ENCODE peak calls at places on chromosomes 1 and 21, in seven cellular contexts. One of them, this sample, is unnamed.

GRCh38 chr1:8370046-8370881 is 52.4 kb downstream of the SLC45A1 start:
- DNase-seq in thoracic aorta: no peak
- DNase-seq in uterus: no peak
- DNase-seq in dorsolateral prefrontal cortex: no peak
- DNase-seq in pancreas: no peak
- DNase-seq in A549: no peak
- DNase-seq in OCI-LY7: no peak
- DNase-seq in this sample: no peak

GRCh38 chr1:25343872-25344271 is 5.7 kb downstream of the TMEM50A start:
- DNase-seq in dorsolateral prefrontal cortex: no peak
- DNase-seq in thoracic aorta: no peak
- DNase-seq in pancreas: no peak
- DNase-seq in OCI-LY7: no peak
- DNase-seq in A549: no peak
- DNase-seq in uterus: no peak
- DNase-seq in this sample: no peak

GRCh38 chr1:59079434-59080135 is 217.3 kb upstream of the FGGY start:
- DNase-seq in OCI-LY7: no peak
- DNase-seq in A549: no peak
- DNase-seq in uterus: no peak
- DNase-seq in pancreas: no peak
- DNase-seq in thoracic aorta: no peak
- DNase-seq in dorsolateral prefrontal cortex: no peak
- DNase-seq in this sample: no peak

GRCh38 chr1:111174070-111174469 is 26.4 kb downstream of the DENND2D start:
- DNase-seq in thoracic aorta: no peak
- DNase-seq in dorsolateral prefrontal cortex: no peak
- DNase-seq in OCI-LY7: no peak
- DNase-seq in pancreas: no peak
- DNase-seq in A549: no peak
- DNase-seq in uterus: no peak
- DNase-seq in this sample: no peak

GRCh38 chr1:221743416-221744208 is 1.7 kb upstream of the DUSP10 start:
- DNase-seq in dorsolateral prefrontal cortex: no peak
- DNase-seq in pancreas: no peak
- DNase-seq in A549: no peak
- DNase-seq in thoracic aorta: no peak
- DNase-seq in OCI-LY7: peak; percentile 13
- DNase-seq in uterus: no peak
- DNase-seq in this sample: no peak

GRCh38 chr1:81305997-81306452 is 494.7 kb upstream of the ADGRL2 start:
- DNase-seq in uterus: no peak
- DNase-seq in pancreas: no peak
- DNase-seq in OCI-LY7: no peak
- DNase-seq in A549: peak; percentile 45
- DNase-seq in thoracic aorta: no peak
- DNase-seq in dorsolateral prefrontal cortex: no peak
- DNase-seq in this sample: no peak

GRCh38 chr1:3320246-3321152 is 134.0 kb upstream of the ARHGEF16 start:
- DNase-seq in dorsolateral prefrontal cortex: no peak
- DNase-seq in A549: no peak
- DNase-seq in uterus: no peak
- DNase-seq in pancreas: peak; percentile 86
- DNase-seq in OCI-LY7: no peak
- DNase-seq in thoracic aorta: no peak
- DNase-seq in this sample: no peak

GRCh38 chr1:7581754-7582264 is 189.3 kb upstream of the VAMP3 start:
- DNase-seq in pancreas: peak; percentile 25
- DNase-seq in thoracic aorta: no peak
- DNase-seq in dorsolateral prefrontal cortex: peak; percentile 49
- DNase-seq in OCI-LY7: no peak
- DNase-seq in A549: no peak
- DNase-seq in uterus: no peak
- DNase-seq in this sample: no peak

GRCh38 chr1:88104234-88104633 is 579.8 kb upstream of the PKN2 start:
- DNase-seq in thoracic aorta: no peak
- DNase-seq in OCI-LY7: no peak
- DNase-seq in uterus: no peak
- DNase-seq in dorsolateral prefrontal cortex: no peak
- DNase-seq in pancreas: no peak
- DNase-seq in A549: no peak
- DNase-seq in this sample: peak; percentile 8

GRCh38 chr1:164641353-164641730 is 82.4 kb downstream of the PBX1 start:
- DNase-seq in thoracic aorta: no peak
- DNase-seq in uterus: peak; percentile 62
- DNase-seq in pancreas: no peak
- DNase-seq in OCI-LY7: no peak
- DNase-seq in A549: no peak
- DNase-seq in dorsolateral prefrontal cortex: no peak
- DNase-seq in this sample: no peak

GRCh38 chr1:185151215-185151614 is 5.5 kb downstream of the TRMT1L start:
- DNase-seq in A549: no peak
- DNase-seq in OCI-LY7: no peak
- DNase-seq in pancreas: no peak
- DNase-seq in dorsolateral prefrontal cortex: no peak
- DNase-seq in thoracic aorta: no peak
- DNase-seq in uterus: no peak
- DNase-seq in this sample: no peak

GRCh38 chr1:52658795-52659194 is 25.8 kb downstream of the SHISAL2A start:
- DNase-seq in OCI-LY7: no peak
- DNase-seq in uterus: no peak
- DNase-seq in thoracic aorta: no peak
- DNase-seq in dorsolateral prefrontal cortex: no peak
- DNase-seq in A549: no peak
- DNase-seq in pancreas: no peak
- DNase-seq in this sample: no peak

GRCh38 chr1:245108909-245109308 is 45.9 kb upstream of the KIF26B start:
- DNase-seq in A549: no peak
- DNase-seq in uterus: no peak
- DNase-seq in thoracic aorta: no peak
- DNase-seq in OCI-LY7: no peak
- DNase-seq in dorsolateral prefrontal cortex: no peak
- DNase-seq in pancreas: no peak
- DNase-seq in this sample: no peak

GRCh38 chr1:50417487-50417886 is 5.8 kb downstream of the DMRTA2 start:
- DNase-seq in A549: no peak
- DNase-seq in OCI-LY7: no peak
- DNase-seq in thoracic aorta: no peak
- DNase-seq in dorsolateral prefrontal cortex: no peak
- DNase-seq in pancreas: no peak
- DNase-seq in uterus: no peak
- DNase-seq in this sample: no peak

GRCh38 chr1:50414853-50415234 is 8.4 kb downstream of the DMRTA2 start:
- DNase-seq in pancreas: no peak
- DNase-seq in OCI-LY7: no peak
- DNase-seq in dorsolateral prefrontal cortex: no peak
- DNase-seq in A549: no peak
- DNase-seq in uterus: no peak
- DNase-seq in thoracic aorta: no peak
- DNase-seq in this sample: no peak

GRCh38 chr1:50416553-50417453 is 6.4 kb downstream of the DMRTA2 start:
- DNase-seq in dorsolateral prefrontal cortex: no peak
- DNase-seq in uterus: no peak
- DNase-seq in pancreas: no peak
- DNase-seq in A549: no peak
- DNase-seq in OCI-LY7: no peak
- DNase-seq in thoracic aorta: no peak
- DNase-seq in this sample: no peak

GRCh38 chr1:50415235-50416149 is 7.8 kb downstream of the DMRTA2 start:
- DNase-seq in A549: no peak
- DNase-seq in uterus: no peak
- DNase-seq in pancreas: no peak
- DNase-seq in dorsolateral prefrontal cortex: no peak
- DNase-seq in thoracic aorta: no peak
- DNase-seq in OCI-LY7: no peak
- DNase-seq in this sample: no peak

GRCh38 chr1:50416150-50416527 is 7.1 kb downstream of the DMRTA2 start:
- DNase-seq in uterus: no peak
- DNase-seq in OCI-LY7: no peak
- DNase-seq in pancreas: no peak
- DNase-seq in thoracic aorta: no peak
- DNase-seq in dorsolateral prefrontal cortex: no peak
- DNase-seq in A549: no peak
- DNase-seq in this sample: no peak
- H3K4me3 ChIP-seq in uterus: no peak overlapping the region
- H3K4me3 ChIP-seq in OCI-LY7: no peak overlapping the region
- H3K4me3 ChIP-seq in pancreas: no peak overlapping the region
- H3K4me3 ChIP-seq in thoracic aorta: peak overlapping the region; percentile 30
- H3K4me3 ChIP-seq in dorsolateral prefrontal cortex: no peak overlapping the region
- H3K4me3 ChIP-seq in A549: peak overlapping the region; percentile 27
- H3K4me3 ChIP-seq in this sample: no peak overlapping the region

DNA sequence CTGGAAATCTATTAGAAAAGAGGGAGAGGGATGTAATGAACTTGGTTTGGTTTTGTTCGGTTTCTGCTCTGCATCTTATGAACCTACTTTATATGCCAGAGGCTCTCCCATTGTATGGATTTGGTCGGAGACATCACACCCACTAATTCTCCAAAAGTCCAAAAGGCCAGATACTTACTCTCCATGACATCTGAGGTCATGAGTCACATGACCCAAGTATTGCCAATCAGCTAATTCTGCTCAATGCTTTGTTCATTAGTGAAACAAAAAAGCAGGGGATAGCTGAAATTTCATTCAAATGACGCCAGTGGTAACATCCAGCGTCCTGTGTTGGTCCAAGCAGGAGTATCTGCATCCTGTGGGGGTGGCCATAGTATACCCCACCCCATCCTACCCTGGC is 173.6 kb downstream of the TRIM33 start:
- DNase-seq in uterus: no peak
- DNase-seq in thoracic aorta: no peak
- DNase-seq in A549: no peak
- DNase-seq in OCI-LY7: no peak
- DNase-seq in pancreas: no peak
- DNase-seq in dorsolateral prefrontal cortex: no peak
- DNase-seq in this sample: no peak
- TF ChIP-seq CTCF in uterus: no peak
- TF ChIP-seq CTCF in thoracic aorta: no peak
- TF ChIP-seq CTCF in A549: no peak
- TF ChIP-seq CTCF in OCI-LY7: no peak
- TF ChIP-seq CTCF in pancreas: no peak
- TF ChIP-seq CTCF in dorsolateral prefrontal cortex: no peak
- TF ChIP-seq CTCF in this sample: no peak

DNA sequence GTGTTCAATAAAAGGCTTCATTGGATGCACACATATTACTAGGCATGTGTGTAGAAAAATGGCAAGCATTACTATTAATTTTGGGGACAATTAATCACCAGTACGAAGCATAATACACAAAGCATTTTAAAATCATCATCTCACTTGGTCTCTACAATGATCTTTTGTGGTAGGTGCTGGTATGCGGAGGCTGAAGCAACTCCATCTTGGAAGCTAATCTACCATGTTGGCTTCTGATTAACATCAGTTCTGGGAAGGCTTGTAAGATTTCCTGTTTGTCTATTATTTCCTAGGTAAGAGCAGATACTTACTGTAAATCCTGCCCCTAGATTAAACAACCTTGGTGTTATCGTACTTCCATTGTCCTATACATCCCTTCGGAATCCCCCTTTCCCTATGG is 121.7 kb upstream of the RUNX1 start:
- DNase-seq in uterus: no peak
- DNase-seq in A549: no peak
- DNase-seq in thoracic aorta: no peak
- DNase-seq in pancreas: no peak
- DNase-seq in OCI-LY7: no peak
- DNase-seq in dorsolateral prefrontal cortex: no peak
- DNase-seq in this sample: no peak
- H3K4me3 ChIP-seq in uterus: no peak overlapping the region
- H3K4me3 ChIP-seq in A549: no peak overlapping the region
- H3K4me3 ChIP-seq in thoracic aorta: no peak overlapping the region
- H3K4me3 ChIP-seq in pancreas: no peak overlapping the region
- H3K4me3 ChIP-seq in OCI-LY7: peak overlapping the region; percentile 3
- H3K4me3 ChIP-seq in dorsolateral prefrontal cortex: no peak overlapping the region
- H3K4me3 ChIP-seq in this sample: no peak overlapping the region

DNA sequence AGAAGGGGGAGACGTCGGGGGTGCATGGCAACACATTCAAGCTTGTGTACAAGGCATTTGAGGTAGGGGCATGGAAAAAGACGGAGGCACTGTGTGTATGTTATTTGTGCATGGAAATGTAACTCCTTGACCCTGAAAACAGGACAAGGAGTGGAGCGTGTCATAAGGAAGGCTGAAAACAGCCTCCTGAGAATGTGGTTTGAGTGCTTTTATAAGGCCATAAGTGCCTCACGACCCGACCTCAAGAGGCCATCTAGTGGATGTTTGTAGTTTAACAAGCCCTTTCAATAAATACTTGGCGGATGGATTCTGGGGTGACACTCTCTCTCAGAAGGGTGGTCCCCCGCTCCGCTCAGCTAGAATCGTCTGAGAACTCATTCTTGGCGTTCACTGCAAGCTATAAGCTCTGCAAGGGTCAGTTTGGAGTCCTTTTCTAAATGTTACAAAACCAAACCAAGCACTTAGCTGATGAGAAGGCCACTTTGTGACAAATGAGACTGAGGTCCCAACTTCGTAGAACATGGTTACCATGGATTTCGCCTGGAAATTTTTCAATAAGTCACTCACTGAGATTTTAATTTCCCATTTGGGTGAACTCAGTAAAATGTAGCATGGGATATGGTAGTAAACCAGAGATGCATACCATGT is 38.8 kb upstream of the CLCA4 start:
- DNase-seq in dorsolateral prefrontal cortex: no peak
- DNase-seq in A549: peak; percentile 21
- DNase-seq in OCI-LY7: peak; percentile 20
- DNase-seq in thoracic aorta: no peak
- DNase-seq in pancreas: no peak
- DNase-seq in uterus: peak; percentile 42
- DNase-seq in this sample: no peak
- TF ChIP-seq CTCF in dorsolateral prefrontal cortex: no peak
- TF ChIP-seq CTCF in A549: peak; percentile 29
- TF ChIP-seq CTCF in OCI-LY7: peak; percentile 74
- TF ChIP-seq CTCF in thoracic aorta: peak; percentile 36
- TF ChIP-seq CTCF in pancreas: no peak
- TF ChIP-seq CTCF in uterus: peak; percentile 40
- TF ChIP-seq CTCF in this sample: peak; percentile 49

DNA sequence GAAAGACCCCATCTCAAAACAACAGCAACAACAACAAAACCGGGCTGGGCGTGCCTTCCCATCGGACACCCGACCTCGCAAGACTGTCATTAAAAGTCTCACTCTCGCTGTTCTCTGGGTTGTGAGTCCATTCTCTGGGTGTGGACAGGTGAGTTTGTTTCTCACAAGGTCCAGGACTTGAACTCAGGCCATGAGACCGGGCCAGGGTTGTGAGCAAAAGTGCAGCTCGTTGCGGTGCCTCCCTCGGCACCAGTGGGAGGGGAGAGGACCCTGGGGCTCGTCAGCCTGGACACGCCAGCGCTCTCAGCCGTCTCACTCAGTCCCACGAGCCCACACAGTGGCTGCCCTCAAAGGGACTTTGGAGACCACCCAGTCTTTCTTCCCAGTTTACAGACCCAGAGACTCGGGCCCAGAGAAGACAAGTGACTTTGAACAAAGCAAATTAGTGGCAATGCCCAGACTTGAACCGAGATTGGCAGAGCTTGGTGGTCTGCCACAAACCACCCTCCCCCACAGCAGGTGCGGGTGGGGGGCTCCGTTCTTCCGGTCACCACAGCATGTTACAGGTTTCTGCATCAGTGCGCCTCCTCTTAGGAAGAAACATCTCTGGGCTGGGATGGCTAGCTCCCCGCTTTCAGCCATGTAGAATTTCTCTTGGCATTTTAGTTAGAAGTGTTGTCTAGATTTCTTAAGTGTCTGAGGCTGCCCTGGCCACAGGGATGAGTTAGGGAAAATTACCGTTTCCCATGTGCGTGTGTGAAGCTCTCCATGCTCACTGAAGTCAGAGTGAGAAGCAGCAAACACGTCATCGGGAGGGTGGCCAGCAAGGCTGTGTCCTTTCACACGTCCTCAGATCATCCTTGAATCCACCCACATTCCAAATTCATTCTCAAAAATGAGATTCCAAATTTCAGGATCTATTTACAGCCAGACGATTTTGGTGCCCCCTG is 28.3 kb downstream of the LRRC3 start:
- DNase-seq in OCI-LY7: no peak
- DNase-seq in pancreas: no peak
- DNase-seq in uterus: no peak
- DNase-seq in A549: no peak
- DNase-seq in thoracic aorta: no peak
- DNase-seq in dorsolateral prefrontal cortex: no peak
- DNase-seq in this sample: no peak
- H3K4me3 ChIP-seq in OCI-LY7: no peak overlapping the region
- H3K4me3 ChIP-seq in pancreas: no peak overlapping the region
- H3K4me3 ChIP-seq in uterus: no peak overlapping the region
- H3K4me3 ChIP-seq in A549: no peak overlapping the region
- H3K4me3 ChIP-seq in thoracic aorta: no peak overlapping the region
- H3K4me3 ChIP-seq in dorsolateral prefrontal cortex: no peak overlapping the region
- H3K4me3 ChIP-seq in this sample: no peak overlapping the region